ENCODE peak calls at places on chromosomes 5 and 9, in ten cellular contexts. H is PC-9, O is HCT116, F is GM23248, N is SK-N-SH, U is Karpas-422, C is MM.1S, Q is OCI-LY7, X is PC-3, M is GM23338. G is an unnamed sample.

GRCh38 chr9:6024035-6024554 is 8.7 kb upstream of the RANBP6 start:
- DNase-seq in H (peak; percentile 9), O (peak; percentile 66), F (peak; percentile 14), N (peak; percentile 28), U (peak; percentile 79), C (peak; percentile 37), Q (peak; percentile 74), X (peak; percentile 37), M (peak; percentile 67), G (peak; percentile 11)

GRCh38 chr5:67404261-67405100 is 207.9 kb upstream of the CD180 start:
- DNase-seq in H (no peak), O (no peak), F (peak; percentile 23), N (no peak), U (no peak), C (no peak), Q (no peak), X (peak; percentile 57), M (no peak), G (peak; percentile 53)

GRCh38 chr9:74800226-74800625 is 87.5 kb downstream of the TRPM6 start:
- DNase-seq in H (no peak), O (no peak), F (no peak), N (no peak), U (no peak), C (no peak), Q (no peak), X (no peak), M (no peak), G (no peak)

GRCh38 chr5:73172893-73173292 is at the start of gene TMEM174:
- DNase-seq in H (no peak), O (no peak), F (no peak), N (no peak), U (no peak), C (no peak), Q (no peak), X (no peak), M (no peak), G (no peak)

GRCh38 chr9:29449294-29449693 is 1876.0 kb upstream of the C9orf72 start:
- DNase-seq in H (no peak), O (no peak), F (no peak), N (no peak), U (no peak), C (no peak), Q (no peak), X (peak; percentile 80), M (no peak), G (no peak)

GRCh38 chr5:90965110-90965676 is 406.6 kb downstream of the ADGRV1 start:
- DNase-seq in H (no peak), O (no peak), F (no peak), N (no peak), U (no peak), C (no peak), Q (no peak), X (no peak), M (no peak), G (no peak)

GRCh38 chr5:75552764-75553163 is 41.1 kb downstream of the POLK start:
- DNase-seq in H (no peak), O (no peak), F (no peak), N (no peak), U (no peak), C (no peak), Q (no peak), X (no peak), M (no peak), G (no peak)

GRCh38 chr9:108241384-108241783 is 614.4 kb downstream of the ACTL7B start:
- DNase-seq in H (no peak), O (peak; percentile 10), F (peak; percentile 5), N (no peak), U (no peak), C (no peak), Q (no peak), X (no peak), M (peak; percentile 69), G (no peak)

GRCh38 chr9:136860933-136861873 is 4.9 kb downstream of the EDF1 start:
- DNase-seq in H (no peak), O (no peak), F (no peak), N (no peak), U (no peak), C (no peak), Q (no peak), X (no peak), M (no peak), G (peak; percentile 4)

GRCh38 chr5:74392698-74393431 is 247.7 kb downstream of the ENC1 start:
- DNase-seq in H (peak; percentile 32), O (no peak), F (peak; percentile 19), N (no peak), U (no peak), C (no peak), Q (peak; percentile 18), X (peak; percentile 40), M (no peak), G (no peak)

GRCh38 chr5:58114324-58114723 is 345.6 kb downstream of the PLK2 start:
- DNase-seq in H (no peak), O (no peak), F (peak; percentile 81), N (no peak), U (no peak), C (no peak), Q (no peak), X (peak; percentile 72), M (no peak), G (no peak)

GRCh38 chr5:78830647-78831046 is 154.5 kb downstream of the ARSB start:
- DNase-seq in H (no peak), O (no peak), F (no peak), N (no peak), U (no peak), C (no peak), Q (no peak), X (no peak), M (no peak), G (no peak)
- H3K9me2 ChIP-seq in H (no peaks in the 10 kb centered on the region), O (no peaks in the 10 kb centered on the region), F (no peaks in the 10 kb centered on the region), N (no peaks in the 10 kb centered on the region), U (no peaks in the 10 kb centered on the region), C (no peaks in the 10 kb centered on the region), Q (no peaks in the 10 kb centered on the region), X (no peaks in the 10 kb centered on the region), M (no peaks in the 10 kb centered on the region), G (no peaks in the 10 kb centered on the region)

GRCh38 chr5:914174-914573 is 21.5 kb downstream of the TRIP13 start:
- DNase-seq in H (no peak), O (no peak), F (no peak), N (no peak), U (no peak), C (no peak), Q (no peak), X (no peak), M (no peak), G (no peak)

GRCh38 chr5:914612-915011 is 21.9 kb downstream of the TRIP13 start:
- DNase-seq in H (no peak), O (no peak), F (no peak), N (no peak), U (no peak), C (no peak), Q (no peak), X (no peak), M (no peak), G (no peak)

GRCh38 chr5:916441-917293 is 24.0 kb downstream of the TRIP13 start:
- DNase-seq in H (no peak), O (no peak), F (no peak), N (no peak), U (no peak), C (no peak), Q (no peak), X (no peak), M (no peak), G (no peak)

GRCh38 chr5:912356-913091 is 19.8 kb downstream of the TRIP13 start:
- DNase-seq in H (peak; percentile 95), O (peak; percentile 98), F (peak; percentile 45), N (no peak), U (peak; percentile 66), C (no peak), Q (peak; percentile 15), X (peak; percentile 99), M (peak; percentile 38), G (no peak)

DNA sequence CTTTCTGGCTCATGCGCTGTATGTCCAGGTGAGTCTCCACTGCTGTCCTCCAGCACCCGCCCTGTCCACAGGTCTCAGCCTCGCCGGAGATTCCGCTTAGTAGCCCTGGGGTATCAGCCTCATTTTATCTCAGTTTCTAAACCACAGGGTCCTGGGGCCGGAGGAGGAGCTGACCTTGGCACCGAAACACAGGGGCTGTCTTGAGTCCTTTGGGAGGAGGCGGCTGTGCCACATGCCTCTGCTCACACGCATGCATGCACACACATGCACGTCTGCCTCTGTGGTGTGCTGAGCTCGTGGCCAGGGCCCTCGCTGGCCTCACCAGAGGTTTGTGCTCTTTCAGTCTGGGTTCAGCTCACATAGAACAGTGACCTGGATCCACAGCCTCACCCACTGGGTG is 23.3 kb downstream of the TRIP13 start:
- DNase-seq in H (no peak), O (no peak), F (no peak), N (no peak), U (no peak), C (no peak), Q (no peak), X (no peak), M (no peak), G (no peak)
- H3K9me2 ChIP-seq in H (no peaks in the 10 kb centered on the region), O (no peaks in the 10 kb centered on the region), F (no peaks in the 10 kb centered on the region), N (no peaks in the 10 kb centered on the region), U (no peaks in the 10 kb centered on the region), C (no peaks in the 10 kb centered on the region), Q (no peaks in the 10 kb centered on the region), X (no peaks in the 10 kb centered on the region), M (no peaks in the 10 kb centered on the region), G (no peaks in the 10 kb centered on the region)

GRCh38 chr5:155767480-155767879 is 559.5 kb upstream of the SGCD start:
- DNase-seq in H (no peak), O (no peak), F (peak; percentile 5), N (no peak), U (no peak), C (no peak), Q (no peak), X (no peak), M (no peak), G (no peak)

GRCh38 chr5:155773680-155774079 is 553.3 kb upstream of the SGCD start:
- DNase-seq in H (no peak), O (no peak), F (no peak), N (no peak), U (no peak), C (no peak), Q (no peak), X (no peak), M (no peak), G (no peak)

GRCh38 chr5:155772009-155772662 is 554.8 kb upstream of the SGCD start:
- DNase-seq in H (no peak), O (no peak), F (no peak), N (no peak), U (no peak), C (no peak), Q (no peak), X (no peak), M (peak; percentile 80), G (no peak)

DNA sequence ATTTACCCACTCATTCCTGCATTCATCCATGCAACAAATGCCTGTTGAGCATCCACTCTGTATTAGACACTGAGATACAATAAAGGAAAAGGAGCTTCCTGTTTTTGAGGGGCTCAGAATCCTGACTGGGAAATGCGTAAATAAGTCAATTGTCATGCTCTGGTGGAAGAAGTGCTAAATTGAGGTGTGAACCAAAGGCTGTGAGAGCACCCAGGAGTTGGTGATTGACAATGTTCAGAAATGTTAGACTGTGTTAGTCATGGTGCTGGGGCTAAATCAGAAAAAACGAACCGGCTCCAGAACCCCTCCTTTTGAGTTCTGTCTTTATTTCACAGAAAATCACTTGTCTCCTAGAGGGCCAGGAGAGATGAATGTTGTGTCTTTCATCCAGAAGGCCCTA is 558.6 kb upstream of the SGCD start:
- DNase-seq in H (no peak), O (no peak), F (no peak), N (no peak), U (no peak), C (no peak), Q (no peak), X (no peak), M (no peak), G (no peak)
- H3K9me2 ChIP-seq in H (no peaks in the 10 kb centered on the region), O (no peaks in the 10 kb centered on the region), F (no peaks in the 10 kb centered on the region), N (no peaks in the 10 kb centered on the region), U (no peaks in the 10 kb centered on the region), C (no peaks in the 10 kb centered on the region), Q (no peaks in the 10 kb centered on the region), X (no peaks in the 10 kb centered on the region), M (peaks cover 1% of the 10 kb centered on the region), G (no peaks in the 10 kb centered on the region)

GRCh38 chr9:126646162-126646561 is 32.4 kb downstream of the LMX1B start:
- DNase-seq in H (no peak), O (no peak), F (no peak), N (no peak), U (no peak), C (no peak), Q (no peak), X (no peak), M (no peak), G (no peak)
- H3K9me2 ChIP-seq in H (no peaks in the 10 kb centered on the region), O (no peaks in the 10 kb centered on the region), F (no peaks in the 10 kb centered on the region), N (no peaks in the 10 kb centered on the region), U (no peaks in the 10 kb centered on the region), C (no peaks in the 10 kb centered on the region), Q (no peaks in the 10 kb centered on the region), X (no peaks in the 10 kb centered on the region), M (no peaks in the 10 kb centered on the region), G (no peaks in the 10 kb centered on the region)

G was measured in hepatocyte.